ENCODE peak calls at places on chromosomes 5 and 9, in six cellular contexts. R is spleen, B is stomach, M is A549, A is HepG2, K is IMR-90. S is an unnamed sample.

GRCh38 chr5:103461223-103461622 is 101.4 kb downstream of the NUDT12 start:
- DNase-seq in R (no peak), B (no peak), M (no peak), A (no peak), K (peak), S (no peak)

GRCh38 chr5:147887026-147887627 is 8.6 kb downstream of the SCGB3A2 start:
- DNase-seq in R (no peak), B (no peak), M (peak), A (peak), K (peak), S (no peak)

GRCh38 chr5:87300744-87301143 is 33.1 kb downstream of the RASA1 start:
- DNase-seq in R (no peak), B (no peak), M (peak), A (peak), K (peak), S (no peak)

GRCh38 chr5:3590967-3591900 is 4.4 kb upstream of the IRX1 start:
- DNase-seq in R (no peak), B (no peak), M (no peak), A (no peak), K (no peak), S (no peak)

GRCh38 chr9:97737429-97737828 is 40.3 kb upstream of the XPA start:
- DNase-seq in R (no peak), B (no peak), M (peak), A (peak), K (no peak), S (no peak)

GRCh38 chr5:82793808-82794419 is 283.3 kb downstream of the TMEM167A start:
- DNase-seq in R (no peak), B (peak), M (peak), A (peak), K (peak), S (no peak)

GRCh38 chr9:69174645-69175487 is 789 bp downstream of the TJP2 start:
- DNase-seq in R (no peak), B (no peak), M (no peak), A (peak), K (peak), S (peak)

GRCh38 chr9:98264510-98264909 is 9.1 kb upstream of the TBC1D2 start:
- DNase-seq in R (no peak), B (no peak), M (no peak), A (no peak), K (no peak), S (no peak)

GRCh38 chr9:134681061-134681661 is 39.6 kb downstream of the COL5A1 start:
- DNase-seq in R (peak), B (no peak), M (no peak), A (no peak), K (peak), S (no peak)

GRCh38 chr9:70407081-70407503 is 7.4 kb downstream of the KLF9 start:
- DNase-seq in R (no peak), B (no peak), M (no peak), A (no peak), K (peak), S (no peak)

GRCh38 chr5:106097308-106097707 is 1573.4 kb downstream of the EFNA5 start:
- DNase-seq in R (no peak), B (no peak), M (no peak), A (no peak), K (peak), S (no peak)

GRCh38 chr5:149681252-149681651 is 48.9 kb upstream of the PPARGC1B start:
- DNase-seq in R (no peak), B (no peak), M (no peak), A (no peak), K (no peak), S (peak)

GRCh38 chr5:136006164-136006563 is 22.6 kb upstream of the TGFBI start:
- DNase-seq in R (no peak), B (no peak), M (no peak), A (no peak), K (peak), S (no peak)

GRCh38 chr9:79155308-79155707 is 416.5 kb upstream of the TLE4 start:
- DNase-seq in R (no peak), B (no peak), M (no peak), A (no peak), K (no peak), S (no peak)

GRCh38 chr5:75610201-75610600 is 1.1 kb upstream of the ANKDD1B start:
- DNase-seq in R (no peak), B (no peak), M (no peak), A (no peak), K (no peak), S (no peak)

GRCh38 chr5:144032375-144032774 is 138.1 kb downstream of the YIPF5 start:
- DNase-seq in R (no peak), B (no peak), M (no peak), A (no peak), K (no peak), S (no peak)

GRCh38 chr9:112224401-112225289 is 49.5 kb upstream of the SUSD1 start:
- DNase-seq in R (no peak), B (no peak), M (no peak), A (no peak), K (peak), S (no peak)

GRCh38 chr9:136858452-136858843 is 6.3 kb downstream of the MAMDC4 start:
- DNase-seq in R (peak), B (no peak), M (no peak), A (no peak), K (no peak), S (peak)

GRCh38 chr9:20558609-20559016 is 63.7 kb downstream of the MLLT3 start:
- DNase-seq in R (no peak), B (no peak), M (peak), A (no peak), K (peak), S (no peak)

GRCh38 chr5:53472720-53473510 is 7.5 kb upstream of the FST start:
- DNase-seq in R (no peak), B (no peak), M (no peak), A (no peak), K (no peak), S (no peak)

GRCh38 chr5:1563617-1564181 is 39.9 kb upstream of the LPCAT1 start:
- DNase-seq in R (no peak), B (peak), M (no peak), A (no peak), K (no peak), S (no peak)

GRCh38 chr5:147538232-147538631 is 28.4 kb upstream of the DPYSL3 start:
- DNase-seq in R (no peak), B (no peak), M (no peak), A (no peak), K (no peak), S (no peak)

GRCh38 chr5:179293276-179293675 is 52.0 kb downstream of the ADAMTS2 start:
- DNase-seq in R (peak), B (no peak), M (no peak), A (no peak), K (no peak), S (peak)

GRCh38 chr5:4859489-4860211 is 280.5 kb upstream of the ADAMTS16 start:
- DNase-seq in R (no peak), B (no peak), M (no peak), A (no peak), K (no peak), S (no peak)

GRCh38 chr9:21836437-21837161 is 34.2 kb downstream of the MTAP start:
- DNase-seq in R (no peak), B (no peak), M (no peak), A (peak), K (peak), S (no peak)

GRCh38 chr9:17005085-17005484 is 129.8 kb upstream of the CNTLN start:
- DNase-seq in R (no peak), B (peak), M (no peak), A (peak), K (peak), S (peak)

GRCh38 chr9:88270398-88270797 is 117.8 kb upstream of the SPIN1 start:
- DNase-seq in R (no peak), B (no peak), M (no peak), A (no peak), K (no peak), S (no peak)

GRCh38 chr5:1724822-1725602 is 74.6 kb downstream of the MRPL36 start:
- DNase-seq in R (no peak), B (peak), M (no peak), A (no peak), K (no peak), S (no peak)

GRCh38 chr5:127001621-127002296 is 28.6 kb downstream of the MARCHF3 start:
- DNase-seq in R (no peak), B (no peak), M (no peak), A (no peak), K (peak), S (no peak)

GRCh38 chr5:149011084-149011483 is 51.8 kb downstream of the SH3TC2 start:
- DNase-seq in R (no peak), B (no peak), M (no peak), A (no peak), K (peak), S (no peak)

GRCh38 chr9:8301296-8301695 is 501.7 kb upstream of the DMAC1 start:
- DNase-seq in R (no peak), B (no peak), M (no peak), A (no peak), K (no peak), S (no peak)

GRCh38 chr5:75363726-75364495 is 26.9 kb downstream of the HMGCR start:
- DNase-seq in R (no peak), B (peak), M (no peak), A (no peak), K (no peak), S (peak)

GRCh38 chr5:172793577-172794488 is 22.8 kb upstream of the DUSP1 start:
- DNase-seq in R (no peak), B (no peak), M (no peak), A (peak), K (peak), S (no peak)

GRCh38 chr5:173864126-173865075 is 23.7 kb upstream of the CPEB4 start:
- DNase-seq in R (peak), B (peak), M (no peak), A (peak), K (no peak), S (peak)

GRCh38 chr5:108109059-108109458 is 272.8 kb downstream of the FBXL17 start:
- DNase-seq in R (no peak), B (no peak), M (no peak), A (no peak), K (no peak), S (no peak)

GRCh38 chr9:83471223-83471622 is 67.0 kb downstream of the FRMD3 start:
- DNase-seq in R (no peak), B (no peak), M (no peak), A (no peak), K (no peak), S (no peak)

GRCh38 chr5:174752121-174752520 is 27.7 kb downstream of the MSX2 start:
- DNase-seq in R (no peak), B (no peak), M (no peak), A (no peak), K (no peak), S (no peak)

GRCh38 chr9:134490446-134490845 is 151.2 kb upstream of the COL5A1 start:
- DNase-seq in R (no peak), B (no peak), M (no peak), A (no peak), K (no peak), S (no peak)

GRCh38 chr5:32628049-32628803 is 42.9 kb downstream of the SUB1 start:
- DNase-seq in R (no peak), B (no peak), M (no peak), A (peak), K (peak), S (peak)

GRCh38 chr9:128656416-128657343 is at the start of gene DYNC2I2:
- DNase-seq in R (peak), B (peak), M (peak), A (peak), K (peak), S (peak)
- TF ChIP-seq POLR2A in R (no peak), B (no peak), M (peak), A (peak), K (peak), S (no peak)

DNA sequence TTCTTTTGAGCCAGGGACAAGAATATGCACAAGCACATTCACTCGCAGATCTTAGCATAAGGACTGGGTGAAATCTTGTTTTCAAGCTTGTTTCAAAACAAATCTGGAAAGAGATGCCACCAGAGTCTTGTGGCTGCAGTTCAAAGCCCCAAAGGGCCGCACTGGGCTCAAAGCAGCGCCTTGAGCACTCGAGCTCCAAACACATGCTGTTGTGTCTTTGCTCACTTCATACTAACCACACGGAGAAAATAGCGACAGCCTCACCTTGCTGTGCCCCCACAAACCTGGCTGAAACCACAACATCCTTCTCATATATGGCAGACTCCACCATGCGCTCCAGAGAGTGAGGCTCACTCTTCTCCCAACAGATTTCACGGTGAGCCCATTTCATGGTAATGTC is 34.1 kb upstream of the IL7R start:
- DNase-seq in R (no peak), B (no peak), M (no peak), A (no peak), K (no peak), S (no peak)
- H3K4me3 ChIP-seq in R (no peak), B (no peak), M (no peak), A (no peak), K (no peak), S (no peak)

DNA sequence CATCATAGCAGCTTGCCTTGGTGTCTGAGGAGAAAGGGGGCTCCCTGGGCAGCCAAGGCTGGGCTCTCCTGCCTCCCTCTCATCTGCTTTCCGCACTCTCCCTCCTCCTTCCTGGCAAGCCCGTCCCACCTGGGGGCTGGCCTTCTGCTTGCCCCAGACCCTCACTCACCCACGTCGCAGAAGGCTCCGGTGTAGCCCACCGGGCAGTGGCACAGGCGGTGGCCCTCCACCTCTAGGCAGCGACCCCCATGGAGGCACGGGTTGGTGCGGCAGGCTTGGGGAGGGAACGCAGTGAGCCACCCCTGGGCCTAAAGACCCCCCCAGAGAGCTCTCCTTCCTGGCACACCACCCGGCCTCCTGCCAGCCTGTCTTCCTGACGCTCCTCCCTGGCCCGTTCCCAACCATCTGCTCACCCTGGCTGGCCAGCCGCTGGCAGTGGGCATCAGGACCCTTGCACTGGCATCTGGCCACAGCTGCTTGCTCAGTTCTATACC is 4.2 kb upstream of the PFN3 start:
- DNase-seq in R (no peak), B (no peak), M (no peak), A (no peak), K (no peak), S (no peak)
- H3K27ac ChIP-seq in R (peak), B (peak), M (peak), A (no peak), K (no peak), S (no peak)

DNA sequence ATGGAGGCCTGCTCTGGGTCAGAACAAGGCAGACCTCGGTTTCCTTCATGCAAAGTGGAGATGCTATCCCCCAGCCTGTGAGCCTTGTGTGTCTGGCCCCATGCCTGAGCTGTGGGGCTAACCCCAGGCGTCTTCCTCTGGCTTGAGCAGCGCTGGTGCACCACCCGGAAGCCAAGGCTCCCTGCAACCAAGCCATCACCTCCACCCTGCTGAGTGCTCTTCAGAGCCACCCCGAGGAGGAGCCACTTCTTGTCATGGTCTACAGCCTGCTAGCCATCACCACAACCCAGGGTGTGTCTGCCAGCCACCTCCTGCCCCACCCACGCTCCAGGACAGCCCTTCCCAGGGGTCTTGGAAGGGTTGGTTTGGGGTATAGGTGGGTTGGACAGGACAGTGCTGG is 16.2 kb downstream of the REXO4 start:
- DNase-seq in R (no peak), B (no peak), M (no peak), A (no peak), K (no peak), S (no peak)
- TF ChIP-seq POLR2A in R (no peak), B (no peak), M (no peak), A (peak), K (no peak), S (no peak)